ENCODE peak calls at places on chromosomes 7 and 10, in four cellular contexts. U, Z, A and I are unnamed samples.
A peak's percentile ranks its signal among the peaks of the same experiment; 100 is the strongest.

GRCh38 chr7:55413442-55413841 is 48.3 kb downstream of the LANCL2 start:
- DNase-seq in Z (no peak), A (no peak), U (no peak), I (no peak)

GRCh38 chr10:119412244-119412750 is 130.2 kb downstream of the RGS10 start:
- DNase-seq in U (peak; percentile 92), Z (peak; percentile 96), A (peak; percentile 94), I (no peak)

GRCh38 chr10:71868192-71868697 is 17.2 kb upstream of the PSAP start:
- DNase-seq in U (peak; percentile 83), Z (peak; percentile 44), A (peak; percentile 40), I (no peak)

GRCh38 chr7:31763548-31763947 is 76.5 kb downstream of the PPP1R17 start:
- DNase-seq in U (no peak), Z (no peak), A (no peak), I (no peak)

GRCh38 chr7:91569702-91570457 is 305.6 kb downstream of the FZD1 start:
- DNase-seq in U (no peak), A (no peak), Z (no peak), I (no peak)

GRCh38 chr10:12710594-12711343 is 290.7 kb downstream of the CCDC3 start:
- DNase-seq in Z (peak; percentile 69), A (peak; percentile 87), U (peak; percentile 88), I (peak; percentile 96)

GRCh38 chr10:122796796-122797195 is 48.9 kb downstream of the CUZD1 start:
- DNase-seq in A (no peak), U (no peak), Z (no peak), I (no peak)

GRCh38 chr10:91796332-91797076 is 1.7 kb upstream of the TNKS2 start:
- DNase-seq in A (peak; percentile 44), U (peak; percentile 70), Z (no peak), I (no peak)

GRCh38 chr7:134182078-134182477 is 54.9 kb downstream of the LRGUK start:
- DNase-seq in A (no peak), U (no peak), Z (no peak), I (no peak)

GRCh38 chr7:98369726-98370125 is 31.2 kb downstream of the BAIAP2L1 start:
- DNase-seq in A (no peak), Z (no peak), U (no peak), I (no peak)

GRCh38 chr7:38600746-38601145 is 30.4 kb downstream of the AMPH start:
- DNase-seq in Z (no peak), U (no peak), A (no peak), I (no peak)
- TF ChIP-seq EP300 in Z (no peak), U (no peak), A (no peak), I (no peak)

GRCh38 chr7:68640103-68640502 is 958.2 kb upstream of the AUTS2 start:
- DNase-seq in A (no peak), U (no peak), Z (no peak), I (no peak)

GRCh38 chr7:68642727-68643126 is 955.5 kb upstream of the AUTS2 start:
- DNase-seq in A (no peak), Z (no peak), U (no peak), I (no peak)
- H3K4me1 ChIP-seq in A (no peaks in the 10 kb centered on the region), Z (no peaks in the 10 kb centered on the region), U (no peaks in the 10 kb centered on the region), I (no peaks in the 10 kb centered on the region)

GRCh38 chr10:93461124-93461806 is 20.9 kb downstream of the MYOF start:
- DNase-seq in A (no peak), U (peak; percentile 26), Z (no peak), I (no peak)

GRCh38 chr10:93462371-93462770 is 19.8 kb downstream of the MYOF start:
- DNase-seq in U (no peak), A (no peak), Z (no peak), I (no peak)

GRCh38 chr10:93463723-93464511 is 18.2 kb downstream of the MYOF start:
- DNase-seq in U (peak; percentile 85), Z (no peak), A (peak; percentile 42), I (no peak)

GRCh38 chr10:93461807-93462178 is 20.3 kb downstream of the MYOF start:
- DNase-seq in A (no peak), U (peak; percentile 59), Z (no peak), I (no peak)

GRCh38 chr10:93462881-93463280 is 19.3 kb downstream of the MYOF start:
- DNase-seq in A (no peak), Z (no peak), U (peak; percentile 68), I (no peak)
- TF ChIP-seq EP300 in A (no peak), Z (no peak), U (peak; percentile 21), I (peak; percentile 31)

GRCh38 chr7:107268593-107268992 is 99.8 kb downstream of the HBP1 start:
- DNase-seq in U (no peak), A (no peak), Z (no peak), I (no peak)
- H3K4me1 ChIP-seq in U (no peaks in the 10 kb centered on the region), A (no peaks in the 10 kb centered on the region), Z (no peaks in the 10 kb centered on the region), I (no peaks in the 10 kb centered on the region)

DNA sequence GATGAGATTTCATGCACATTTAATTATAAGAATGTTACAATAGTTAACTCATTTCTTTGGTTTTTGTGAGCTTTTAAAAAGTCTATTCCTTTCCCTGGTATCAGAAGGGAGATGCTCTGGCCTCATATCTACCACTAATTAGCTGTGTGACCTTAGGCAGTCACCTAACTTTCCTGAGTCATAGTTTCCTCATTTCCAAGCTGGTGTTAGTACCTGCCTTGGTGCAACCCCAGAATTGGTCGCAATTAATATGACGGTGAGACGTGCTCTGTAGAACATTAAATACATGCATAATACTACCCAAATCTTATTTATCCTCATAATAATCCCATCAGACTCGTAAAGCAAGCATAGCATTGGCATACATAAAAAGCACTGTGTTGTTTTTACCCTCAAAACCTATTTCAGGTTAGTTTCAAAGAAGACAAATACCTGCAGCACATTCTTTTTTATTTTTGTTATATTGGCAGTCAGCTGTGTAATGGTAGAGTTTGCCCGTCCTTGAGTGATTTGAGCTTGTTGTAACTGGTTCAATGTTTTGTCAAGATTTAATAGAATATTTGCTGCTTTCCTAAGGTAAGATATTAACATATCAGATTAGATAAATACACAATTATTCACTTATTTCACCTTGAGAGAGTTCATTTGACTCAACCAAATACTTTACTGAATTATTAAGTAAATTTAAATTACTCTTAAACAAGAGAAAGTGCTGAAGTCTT is 31.0 kb upstream of the LAMB1 start:
- DNase-seq in Z (no peak), A (no peak), U (no peak), I (no peak)
- TF ChIP-seq EP300 in Z (no peak), A (no peak), U (no peak), I (no peak)

GRCh38 chr10:62016477-62017140 is 115.1 kb downstream of the ARID5B start:
- DNase-seq in A (no peak), Z (no peak), U (no peak), I (no peak)
- H3K4me1 ChIP-seq in A (peaks cover 7% of the 10 kb centered on the region), Z (peaks cover 20% of the 10 kb centered on the region), U (peaks cover 49% of the 10 kb centered on the region), I (peaks cover 51% of the 10 kb centered on the region)

GRCh38 chr10:126398924-126399323 is 10.6 kb upstream of the ADAM12 start:
- DNase-seq in U (no peak), Z (peak; percentile 65), A (no peak), I (no peak)

GRCh38 chr10:126397166-126397565 is 8.9 kb upstream of the ADAM12 start:
- DNase-seq in U (no peak), A (no peak), Z (no peak), I (no peak)

GRCh38 chr10:126400641-126401040 is 12.4 kb upstream of the ADAM12 start:
- DNase-seq in Z (no peak), A (no peak), U (no peak), I (no peak)

GRCh38 chr10:126398383-126398743 is 10.1 kb upstream of the ADAM12 start:
- DNase-seq in U (no peak), A (no peak), Z (no peak), I (no peak)

GRCh38 chr10:126397640-126398382 is 9.5 kb upstream of the ADAM12 start:
- DNase-seq in Z (peak; percentile 48), U (no peak), A (no peak), I (peak; percentile 47)
- TF ChIP-seq EP300 in Z (peak; percentile 61), U (no peak), A (no peak), I (no peak)

GRCh38 chr10:103742779-103743178 is 112.6 kb downstream of the SH3PXD2A start:
- DNase-seq in A (no peak), Z (no peak), U (no peak), I (no peak)
- H3K4me1 ChIP-seq in A (peaks cover 5% of the 10 kb centered on the region), Z (peaks cover 40% of the 10 kb centered on the region), U (peaks cover 36% of the 10 kb centered on the region), I (peaks cover 53% of the 10 kb centered on the region)

GRCh38 chr10:125123363-125124113 is 36.8 kb downstream of the CTBP2 start:
- DNase-seq in A (peak; percentile 88), U (peak; percentile 91), Z (no peak), I (no peak)

GRCh38 chr10:125118701-125119100 is 41.7 kb downstream of the CTBP2 start:
- DNase-seq in A (no peak), Z (no peak), U (peak; percentile 59), I (no peak)

GRCh38 chr10:125122566-125122965 is 37.8 kb downstream of the CTBP2 start:
- DNase-seq in A (no peak), Z (no peak), U (peak; percentile 32), I (no peak)

GRCh38 chr10:125120046-125120710 is 40.2 kb downstream of the CTBP2 start:
- DNase-seq in Z (no peak), U (peak; percentile 57), A (peak; percentile 66), I (no peak)

GRCh38 chr10:125121003-125121402 is 39.4 kb downstream of the CTBP2 start:
- DNase-seq in A (no peak), Z (no peak), U (peak; percentile 51), I (no peak)
- TF ChIP-seq EP300 in A (no peak), Z (no peak), U (no peak), I (no peak)

GRCh38 chr10:73910764-73911552 is at the start of gene PLAU:
- DNase-seq in U (peak; percentile 74), A (peak; percentile 56), Z (peak; percentile 86), I (no peak)

GRCh38 chr10:73907841-73908517 is 3.0 kb upstream of the PLAU start:
- DNase-seq in U (peak; percentile 79), Z (no peak), A (no peak), I (no peak)

GRCh38 chr10:73909716-73910115 is 1.2 kb upstream of the PLAU start:
- DNase-seq in Z (no peak), U (no peak), A (no peak), I (no peak)

GRCh38 chr10:73910401-73910763 is 550 bp upstream of the PLAU start:
- DNase-seq in A (no peak), U (no peak), Z (peak; percentile 56), I (no peak)

DNA sequence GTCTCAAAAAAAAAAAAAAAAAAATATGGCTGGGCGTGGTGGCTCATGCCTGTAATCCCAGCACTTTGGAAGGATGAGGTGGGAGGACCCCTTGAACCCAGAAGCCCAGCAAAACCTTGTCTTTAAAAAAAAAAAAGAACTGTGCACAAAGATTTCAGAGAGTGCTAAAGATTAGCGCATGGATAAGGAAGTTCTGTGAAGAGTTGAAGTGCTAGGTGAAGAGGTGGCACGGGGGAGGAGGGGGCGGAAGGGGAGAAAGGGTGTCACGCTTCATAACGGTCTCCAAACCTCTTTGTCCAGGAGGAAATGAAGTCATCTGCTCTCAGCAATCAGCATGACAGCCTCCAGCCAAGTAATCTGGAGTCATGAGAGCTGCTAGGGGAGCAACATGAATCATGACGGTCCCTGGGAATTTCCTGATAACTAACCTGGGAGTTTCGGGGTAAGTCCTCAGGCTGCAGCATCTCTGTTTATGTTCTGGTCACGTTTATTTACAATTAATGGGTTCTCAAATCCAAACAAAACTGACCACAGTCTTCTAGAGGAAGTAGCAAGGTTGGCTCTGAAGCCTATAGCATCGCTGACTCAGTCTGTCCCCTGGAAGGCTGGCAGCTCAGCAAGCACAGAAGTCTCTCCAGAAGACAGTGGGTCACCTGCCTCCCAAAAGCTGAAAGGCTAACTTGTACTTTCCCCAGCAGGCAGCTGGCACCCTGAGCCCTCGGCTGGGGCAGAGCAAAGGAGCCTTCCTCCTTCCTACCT is 1.9 kb upstream of the PLAU start:
- DNase-seq in A (no peak), Z (no peak), U (peak; percentile 71), I (no peak)
- H3K4me1 ChIP-seq in A (peaks cover 10% of the 10 kb centered on the region), Z (peaks cover 15% of the 10 kb centered on the region), U (peaks cover 38% of the 10 kb centered on the region), I (peaks cover 57% of the 10 kb centered on the region)